ENCODE peak calls at places on chromosomes 16 and 17, in five cellular contexts. K, M, H, X and D are unnamed samples.

GRCh38 chr17:1485748-1486376 is 6.6 kb downstream of the MYO1C start:
- DNase-seq in M (peak; percentile 47), K (peak; percentile 52), H (no peak), X (peak; percentile 68), D (peak; percentile 63)

GRCh38 chr17:80393961-80394360 is 21.0 kb upstream of the ENDOV start:
- DNase-seq in H (no peak), K (no peak), X (peak; percentile 33), M (no peak), D (no peak)

GRCh38 chr17:19418312-19418992 is 7.4 kb downstream of the RNF112 start:
- DNase-seq in K (no peak), H (no peak), X (no peak), M (no peak), D (no peak)

GRCh38 chr17:66989579-66989978 is 25.1 kb downstream of the CACNG4 start:
- DNase-seq in M (no peak), K (no peak), X (no peak), H (no peak), D (no peak)

GRCh38 chr17:16486373-16487250 is 5.4 kb downstream of the LRRC75A start:
- DNase-seq in M (no peak), X (peak; percentile 92), H (peak; percentile 95), K (no peak), D (no peak)

GRCh38 chr17:74201250-74201649 is 2.2 kb upstream of the RPL38 start:
- DNase-seq in M (no peak), X (peak; percentile 75), K (no peak), H (peak; percentile 46), D (no peak)

GRCh38 chr17:8807070-8807550 is 7.9 kb upstream of the MFSD6L start:
- DNase-seq in K (no peak), H (no peak), M (no peak), X (no peak), D (peak; percentile 87)

GRCh38 chr17:9924735-9925191 is 19.7 kb upstream of the RCVRN start:
- DNase-seq in H (peak; percentile 8), K (peak; percentile 1), X (no peak), M (no peak), D (peak; percentile 11)

GRCh38 chr16:49455181-49455990 is 81.8 kb downstream of the C16orf78 start:
- DNase-seq in H (no peak), K (no peak), X (no peak), M (no peak), D (no peak)

GRCh38 chr17:53818271-53818670 is 4.5 kb upstream of the KIF2B start:
- DNase-seq in K (no peak), X (no peak), H (no peak), M (no peak), D (no peak)

GRCh38 chr17:81842725-81843504 is 8.1 kb upstream of the PPP1R27 start:
- DNase-seq in K (no peak), H (no peak), M (no peak), X (peak; percentile 87), D (no peak)

GRCh38 chr17:65278050-65278819 is 141.1 kb downstream of the RGS9 start:
- DNase-seq in H (peak; percentile 14), M (no peak), X (peak; percentile 28), K (no peak), D (no peak)

GRCh38 chr17:39165178-39165843 is 650 bp downstream of the ARL5C start:
- DNase-seq in X (no peak), M (no peak), K (no peak), H (no peak), D (no peak)

GRCh38 chr16:69865701-69866100 is 85.4 kb upstream of the CLEC18A start:
- DNase-seq in X (no peak), H (no peak), M (no peak), K (no peak), D (no peak)

GRCh38 chr17:41404024-41404651 is 6.7 kb upstream of the KRT31 start:
- DNase-seq in X (peak; percentile 47), K (peak; percentile 3), M (peak; percentile 3), H (peak; percentile 79), D (no peak)

GRCh38 chr16:68833251-68833650 is 10.1 kb upstream of the TANGO6 start:
- DNase-seq in M (no peak), X (no peak), H (no peak), K (no peak), D (no peak)

GRCh38 chr17:52120465-52120864 is 38.0 kb downstream of the CA10 start:
- DNase-seq in K (no peak), H (no peak), X (no peak), M (no peak), D (no peak)

GRCh38 chr17:58005031-58005727 is 1.9 kb downstream of the SRSF1 start:
- DNase-seq in X (no peak), M (no peak), H (no peak), K (no peak), D (no peak)

GRCh38 chr16:49631521-49632041 is 224.3 kb downstream of the ZNF423 start:
- DNase-seq in H (no peak), X (no peak), K (no peak), M (no peak), D (no peak)

GRCh38 chr16:13994239-13995106 is 74.5 kb downstream of the ERCC4 start:
- DNase-seq in H (no peak), K (no peak), X (peak; percentile 39), M (no peak), D (no peak)

GRCh38 chr16:55035037-55035436 is 104.4 kb downstream of the IRX5 start:
- DNase-seq in K (no peak), H (peak; percentile 6), M (no peak), X (peak; percentile 17), D (no peak)

GRCh38 chr17:34997355-34997862 is 17.1 kb downstream of the LIG3 start:
- DNase-seq in K (no peak), X (peak; percentile 75), H (no peak), M (no peak), D (no peak)

GRCh38 chr16:10368984-10369551 is 16.8 kb upstream of the ATF7IP2 start:
- DNase-seq in X (no peak), K (no peak), H (no peak), M (no peak), D (no peak)

GRCh38 chr16:89920723-89921122 is 2.1 kb downstream of the MC1R start:
- DNase-seq in H (no peak), X (peak; percentile 41), M (no peak), K (no peak), D (no peak)

GRCh38 chr17:76204277-76204676 is 36.0 kb downstream of the RNF157 start:
- DNase-seq in K (no peak), X (no peak), M (no peak), H (no peak), D (no peak)

GRCh38 chr16:1540556-1540855 is 7.0 kb downstream of the TMEM204 start:
- DNase-seq in M (no peak), K (no peak), X (no peak), H (no peak), D (no peak)

GRCh38 chr16:20898938-20899502 is 1.1 kb downstream of the DCUN1D3 start:
- DNase-seq in H (no peak), K (no peak), X (no peak), M (no peak), D (no peak)

GRCh38 chr16:85419503-85420408 is 193.4 kb upstream of the GSE1 start:
- DNase-seq in H (no peak), M (no peak), K (no peak), X (no peak), D (no peak)

GRCh38 chr17:13702266-13702665 is 100.5 kb upstream of the HS3ST3A1 start:
- DNase-seq in M (no peak), X (no peak), H (no peak), K (no peak), D (no peak)

GRCh38 chr17:7313028-7313889 is 1.9 kb downstream of the GPS2 start:
- DNase-seq in K (no peak), M (no peak), X (no peak), H (no peak), D (no peak)

GRCh38 chr16:83187404-83187803 is 560.6 kb downstream of the CDH13 start:
- DNase-seq in X (no peak), M (no peak), K (no peak), H (no peak), D (peak; percentile 1)